ENCODE peak calls at places on chromosome 2, in four cellular contexts. One of them, this sample, is unnamed.

GRCh38 chr2:52968043-52968442 is 799.6 kb upstream of the CHAC2 start:
- DNase-seq in HL-60: no peak
- DNase-seq in Panc1: no peak
- DNase-seq in H1: no peak
- DNase-seq in this sample: no peak

GRCh38 chr2:128321784-128322650 is 3.3 kb upstream of the HS6ST1 start:
- DNase-seq in HL-60: peak; percentile 77
- DNase-seq in Panc1: peak; percentile 25
- DNase-seq in H1: peak; percentile 33
- DNase-seq in this sample: peak; percentile 34

GRCh38 chr2:26561918-26562810 is 79.0 kb downstream of the CIB4 start:
- DNase-seq in HL-60: no peak
- DNase-seq in H1: no peak
- DNase-seq in Panc1: no peak
- DNase-seq in this sample: no peak

GRCh38 chr2:208192611-208193248 is 2.9 kb upstream of the C2orf80 start:
- DNase-seq in H1: no peak
- DNase-seq in Panc1: no peak
- DNase-seq in HL-60: no peak
- DNase-seq in this sample: no peak

GRCh38 chr2:191894681-191895147 is 47.8 kb upstream of the CAVIN2 start:
- DNase-seq in Panc1: no peak
- DNase-seq in HL-60: no peak
- DNase-seq in H1: no peak
- DNase-seq in this sample: no peak

GRCh38 chr2:64491426-64491825 is 32.7 kb upstream of the AFTPH start:
- DNase-seq in H1: no peak
- DNase-seq in HL-60: no peak
- DNase-seq in Panc1: no peak
- DNase-seq in this sample: no peak

GRCh38 chr2:224178085-224178484 is 139.0 kb upstream of the SERPINE2 start:
- DNase-seq in Panc1: no peak
- DNase-seq in H1: no peak
- DNase-seq in HL-60: no peak
- DNase-seq in this sample: no peak

GRCh38 chr2:46351388-46352141 is 54.4 kb downstream of the EPAS1 start:
- DNase-seq in H1: no peak
- DNase-seq in Panc1: no peak
- DNase-seq in HL-60: no peak
- DNase-seq in this sample: no peak

GRCh38 chr2:231305221-231305620 is 90.3 kb upstream of the B3GNT7 start:
- DNase-seq in HL-60: no peak
- DNase-seq in H1: no peak
- DNase-seq in Panc1: no peak
- DNase-seq in this sample: no peak

GRCh38 chr2:113181491-113182051 is 7.8 kb downstream of the PSD4 start:
- DNase-seq in Panc1: no peak
- DNase-seq in HL-60: peak; percentile 52
- DNase-seq in H1: no peak
- DNase-seq in this sample: no peak
- TF ChIP-seq POLR2AphosphoS5 in Panc1: no peak
- TF ChIP-seq POLR2AphosphoS5 in HL-60: no peak
- TF ChIP-seq POLR2AphosphoS5 in H1: no peak
- TF ChIP-seq POLR2AphosphoS5 in this sample: no peak

GRCh38 chr2:152222975-152223638 is 47.5 kb upstream of the STAM2 start:
- DNase-seq in H1: no peak
- DNase-seq in HL-60: peak; percentile 21
- DNase-seq in Panc1: no peak
- DNase-seq in this sample: peak; percentile 97

GRCh38 chr2:152223997-152224396 is 48.4 kb upstream of the STAM2 start:
- DNase-seq in H1: no peak
- DNase-seq in Panc1: no peak
- DNase-seq in HL-60: no peak
- DNase-seq in this sample: no peak

GRCh38 chr2:152228215-152228614 is 52.7 kb upstream of the STAM2 start:
- DNase-seq in H1: no peak
- DNase-seq in HL-60: no peak
- DNase-seq in Panc1: no peak
- DNase-seq in this sample: no peak
- TF ChIP-seq POLR2AphosphoS5 in H1: no peak
- TF ChIP-seq POLR2AphosphoS5 in HL-60: no peak
- TF ChIP-seq POLR2AphosphoS5 in Panc1: no peak
- TF ChIP-seq POLR2AphosphoS5 in this sample: no peak

DNA sequence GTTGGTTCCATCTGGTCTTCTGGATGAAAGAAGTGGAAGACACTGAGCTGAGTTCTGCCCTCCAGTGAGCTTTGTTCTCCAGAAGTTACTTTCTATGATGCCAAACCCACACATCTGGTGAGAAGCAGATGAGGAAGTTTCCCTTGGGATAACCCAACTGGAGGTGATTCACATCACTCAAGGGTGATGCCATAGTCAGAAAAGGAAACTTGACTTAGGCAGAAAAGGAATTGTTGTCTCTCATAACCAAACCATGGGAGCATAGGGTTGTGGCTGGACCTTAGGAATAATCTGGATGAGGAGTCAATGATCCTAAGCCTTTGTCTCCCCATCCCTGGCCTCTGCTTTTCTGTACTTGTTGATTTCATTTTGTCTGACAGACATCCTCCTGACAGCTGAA is 43.7 kb downstream of the CDC42EP3 start:
- DNase-seq in H1: no peak
- DNase-seq in HL-60: no peak
- DNase-seq in Panc1: no peak
- DNase-seq in this sample: no peak
- TF ChIP-seq POLR2AphosphoS5 in H1: no peak
- TF ChIP-seq POLR2AphosphoS5 in HL-60: no peak
- TF ChIP-seq POLR2AphosphoS5 in Panc1: no peak
- TF ChIP-seq POLR2AphosphoS5 in this sample: no peak

GRCh38 chr2:158774663-158775062 is 20.5 kb upstream of the DAPL1 start:
- DNase-seq in Panc1: no peak
- DNase-seq in HL-60: no peak
- DNase-seq in H1: no peak
- DNase-seq in this sample: no peak
- TF ChIP-seq POLR2AphosphoS5 in Panc1: no peak
- TF ChIP-seq POLR2AphosphoS5 in HL-60: no peak
- TF ChIP-seq POLR2AphosphoS5 in H1: no peak
- TF ChIP-seq POLR2AphosphoS5 in this sample: no peak